ENCODE peak calls at places on chromosome 6, in seven cellular contexts. X, J, L, O, U, W and D are unnamed samples.

GRCh38 chr6:135759831-135760230 is 91.7 kb upstream of the PDE7B start:
- ATAC-seq in X (peak), J (no peak), L (peak), O (no peak), U (no peak), W (no peak), D (no peak)

GRCh38 chr6:17225767-17226166 is 55.4 kb upstream of the RBM24 start:
- ATAC-seq in X (no peak), J (peak), L (no peak), O (no peak), U (no peak), W (peak), D (no peak)

GRCh38 chr6:162854734-162855191 is 127.0 kb downstream of the PACRG start:
- ATAC-seq in X (no peak), J (no peak), L (no peak), O (no peak), U (no peak), W (no peak), D (no peak)

GRCh38 chr6:153511896-153512496 is 380.9 kb upstream of the RGS17 start:
- ATAC-seq in X (peak), J (no peak), L (peak), O (peak), U (peak), W (peak), D (no peak)

GRCh38 chr6:93419304-93420162 is at the start of gene EPHA7:
- ATAC-seq in X (peak), J (peak), L (peak), O (peak), U (peak), W (peak), D (peak)

GRCh38 chr6:112029045-112029822 is 24.7 kb upstream of the CCN6 start:
- ATAC-seq in X (peak), J (peak), L (peak), O (peak), U (peak), W (peak), D (no peak)

GRCh38 chr6:1670711-1671462 is 61.2 kb downstream of the FOXC1 start:
- ATAC-seq in X (no peak), J (no peak), L (no peak), O (no peak), U (peak), W (no peak), D (no peak)

GRCh38 chr6:53239526-53239925 is 90.9 kb upstream of the GCM1 start:
- ATAC-seq in X (no peak), J (no peak), L (no peak), O (no peak), U (peak), W (no peak), D (no peak)

GRCh38 chr6:30399390-30400058 is 54.6 kb downstream of the RPP21 start:
- ATAC-seq in X (no peak), J (no peak), L (no peak), O (no peak), U (peak), W (peak), D (no peak)

GRCh38 chr6:139600919-139601470 is 226.5 kb upstream of the CITED2 start:
- ATAC-seq in X (no peak), J (no peak), L (no peak), O (no peak), U (no peak), W (no peak), D (no peak)

GRCh38 chr6:47416396-47417345 is 60.9 kb upstream of the CD2AP start:
- ATAC-seq in X (no peak), J (no peak), L (no peak), O (no peak), U (no peak), W (no peak), D (no peak)

GRCh38 chr6:61711849-61712248 is 574.2 kb downstream of the KHDRBS2 start:
- ATAC-seq in X (no peak), J (no peak), L (no peak), O (no peak), U (no peak), W (no peak), D (no peak)
- TF ChIP-seq CTCF in X (no peak), J (no peak), L (no peak), O (no peak), U (no peak), W (no peak), D (no peak)

GRCh38 chr6:12504325-12504966 is 212.1 kb upstream of the PHACTR1 start:
- ATAC-seq in X (peak), J (no peak), L (peak), O (peak), U (peak), W (peak), D (no peak)
- TF ChIP-seq CTCF in X (peak), J (no peak), L (peak), O (peak), U (peak), W (peak), D (no peak)

GRCh38 chr6:92126088-92126487 is 1293.3 kb downstream of the EPHA7 start:
- ATAC-seq in X (peak), J (no peak), L (no peak), O (no peak), U (no peak), W (no peak), D (no peak)

GRCh38 chr6:92124126-92124525 is 1295.2 kb downstream of the EPHA7 start:
- ATAC-seq in X (no peak), J (no peak), L (no peak), O (peak), U (peak), W (no peak), D (no peak)

GRCh38 chr6:92125681-92126080 is 1293.7 kb downstream of the EPHA7 start:
- ATAC-seq in X (no peak), J (no peak), L (no peak), O (no peak), U (no peak), W (no peak), D (no peak)

GRCh38 chr6:92121228-92121627 is 1298.1 kb downstream of the EPHA7 start:
- ATAC-seq in X (no peak), J (no peak), L (no peak), O (no peak), U (no peak), W (no peak), D (no peak)

GRCh38 chr6:92122746-92123145 is 1296.6 kb downstream of the EPHA7 start:
- ATAC-seq in X (peak), J (no peak), L (no peak), O (no peak), U (no peak), W (no peak), D (no peak)
- TF ChIP-seq CTCF in X (peak), J (peak), L (peak), O (peak), U (peak), W (no peak), D (no peak)

GRCh38 chr6:87628881-87629280 is 38.9 kb downstream of the ORC3 start:
- ATAC-seq in X (no peak), J (peak), L (no peak), O (no peak), U (no peak), W (peak), D (no peak)
- TF ChIP-seq CTCF in X (no peak), J (no peak), L (no peak), O (no peak), U (no peak), W (no peak), D (no peak)

GRCh38 chr6:24571361-24571760 is 74.6 kb downstream of the KIAA0319 start:
- ATAC-seq in X (no peak), J (no peak), L (no peak), O (no peak), U (no peak), W (no peak), D (no peak)

GRCh38 chr6:24576452-24576851 is 69.5 kb downstream of the KIAA0319 start:
- ATAC-seq in X (no peak), J (no peak), L (no peak), O (no peak), U (no peak), W (no peak), D (no peak)

GRCh38 chr6:24569811-24570210 is 75.0 kb downstream of the ALDH5A1 start:
- ATAC-seq in X (no peak), J (no peak), L (no peak), O (no peak), U (no peak), W (no peak), D (no peak)

GRCh38 chr6:24574809-24575208 is 71.2 kb downstream of the KIAA0319 start:
- ATAC-seq in X (peak), J (no peak), L (no peak), O (no peak), U (peak), W (no peak), D (no peak)
- TF ChIP-seq CTCF in X (no peak), J (no peak), L (no peak), O (no peak), U (no peak), W (no peak), D (no peak)

GRCh38 chr6:2744206-2744771 is 6.4 kb downstream of the MYLK4 start:
- ATAC-seq in X (peak), J (peak), L (peak), O (peak), U (no peak), W (peak), D (no peak)
- TF ChIP-seq CTCF in X (peak), J (peak), L (no peak), O (peak), U (peak), W (no peak), D (peak)

DNA sequence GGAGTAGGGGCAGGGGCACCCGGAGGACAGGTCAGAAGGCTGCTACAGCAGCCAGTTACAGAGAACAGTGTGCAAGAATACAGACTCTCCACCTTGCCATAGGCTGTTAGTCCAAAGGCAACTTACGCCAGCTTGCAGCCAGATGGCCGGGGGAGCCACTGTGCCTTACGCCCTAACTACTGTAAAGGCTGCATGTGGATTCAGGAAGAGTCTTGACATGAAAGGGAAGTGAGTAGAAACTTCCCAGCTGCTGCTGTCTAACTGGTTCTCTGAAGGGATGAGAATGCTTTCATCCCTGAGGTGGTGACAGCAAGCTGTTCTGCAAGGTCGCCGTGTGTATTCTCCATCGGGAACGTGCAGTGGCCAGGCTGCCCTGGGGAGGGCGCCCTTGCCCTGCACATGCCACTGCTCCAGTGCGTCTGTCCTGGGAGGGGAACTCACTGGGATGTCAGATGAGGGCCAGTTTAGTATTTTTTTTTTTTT is 46.1 kb downstream of the LYRM4 start:
- ATAC-seq in X (peak), J (peak), L (peak), O (peak), U (peak), W (peak), D (peak)
- TF ChIP-seq CTCF in X (peak), J (peak), L (peak), O (peak), U (peak), W (no peak), D (peak)

DNA sequence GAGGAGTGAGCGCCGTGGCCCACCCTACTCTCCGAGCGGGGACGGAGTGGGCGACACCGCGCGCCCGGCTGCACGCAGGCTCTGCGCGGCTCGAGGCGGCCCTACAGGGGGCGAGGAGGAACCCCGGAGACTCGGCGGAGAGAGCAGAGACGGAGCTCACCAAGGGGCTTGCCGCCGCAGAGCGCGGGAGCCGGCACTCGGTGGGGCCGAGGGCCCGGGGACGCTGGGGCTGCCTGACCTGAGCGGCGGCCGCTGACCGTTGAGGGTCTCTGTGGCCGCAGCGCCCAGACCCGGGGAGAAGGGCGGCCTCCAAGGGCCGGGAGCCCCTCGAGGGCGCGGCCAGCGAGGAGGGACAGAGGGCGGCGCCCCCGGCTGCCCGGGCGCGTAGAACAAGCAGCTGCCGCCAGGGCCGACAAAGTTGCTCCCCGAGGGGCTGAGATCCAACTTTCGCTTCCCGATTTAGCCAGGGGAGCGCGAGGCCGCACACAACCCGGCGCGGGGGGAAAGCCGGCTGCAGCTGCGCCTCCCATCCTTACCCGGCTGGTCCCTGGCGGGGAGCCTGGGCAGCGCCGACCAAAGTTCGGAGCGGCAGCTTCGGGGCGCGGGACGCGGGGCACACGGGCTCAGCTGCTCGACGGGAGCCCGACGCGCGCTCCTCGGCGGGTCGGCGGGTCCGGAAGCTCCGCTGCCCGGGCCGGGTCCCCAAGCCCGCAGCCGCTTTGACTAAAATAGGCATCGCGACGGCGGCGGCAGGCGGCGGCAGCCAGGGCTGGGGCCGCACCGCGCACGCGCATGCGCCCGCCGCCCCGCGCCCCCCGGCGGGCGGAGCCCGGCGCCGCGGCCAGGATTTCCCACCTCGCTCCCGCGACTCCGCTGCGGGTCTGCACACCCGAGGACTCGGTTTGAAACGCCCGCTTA is 43.1 kb downstream of the POPDC3 start:
- ATAC-seq in X (peak), J (peak), L (peak), O (peak), U (peak), W (peak), D (peak)
- TF ChIP-seq CTCF in X (peak), J (peak), L (no peak), O (peak), U (no peak), W (no peak), D (peak)

DNA sequence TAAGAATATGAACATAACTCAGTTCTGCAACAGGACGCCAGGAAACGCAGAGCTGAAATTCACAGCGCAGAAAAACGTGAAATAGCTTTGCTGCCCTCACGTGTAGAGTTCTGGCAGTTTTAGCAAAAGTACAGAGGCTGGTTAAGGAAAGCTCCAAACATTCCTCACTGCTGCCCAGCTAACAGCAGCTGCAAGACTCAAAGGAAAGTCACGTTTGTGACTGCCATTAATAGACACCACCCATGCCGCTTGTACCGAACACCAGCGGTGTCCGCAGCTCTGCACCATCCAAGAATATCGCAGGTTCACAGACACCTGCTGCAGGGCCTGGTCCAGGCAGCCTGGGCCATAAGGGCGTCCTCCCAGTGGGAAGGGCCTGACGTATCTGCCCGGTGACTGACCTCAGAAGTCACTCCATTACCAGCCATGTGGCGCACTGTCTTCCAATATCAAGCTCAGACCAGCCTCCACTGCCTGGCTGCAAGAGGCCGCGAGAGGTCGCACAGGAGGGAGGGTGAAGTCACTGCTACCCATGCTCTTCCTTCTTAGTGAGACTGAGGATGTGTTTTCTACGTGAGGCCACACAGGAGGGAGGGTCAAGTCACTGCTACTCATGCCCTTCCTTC is 61.4 kb downstream of the WDR27 start:
- ATAC-seq in X (peak), J (peak), L (no peak), O (no peak), U (no peak), W (no peak), D (no peak)
- TF ChIP-seq CTCF in X (no peak), J (no peak), L (no peak), O (peak), U (no peak), W (no peak), D (peak)

GRCh38 chr6:144951730-144952437 is 666.7 kb downstream of the UTRN start:
- ATAC-seq in X (no peak), J (no peak), L (no peak), O (no peak), U (no peak), W (no peak), D (no peak)
- TF ChIP-seq CTCF in X (no peak), J (no peak), L (no peak), O (no peak), U (no peak), W (no peak), D (no peak)